ENCODE peak calls at places on chromosomes 5 and 9, in ten cellular contexts. One of them, this sample, is unnamed.

GRCh38 chr9:133609311-133610098 is at the start of gene FAM163B:
- DNase-seq in left ventricle myocardium inferior: peak
- DNase-seq in effector memory CD4-positive, alpha-beta T cell: no peak
- DNase-seq in stomach: no peak
- DNase-seq in heart right ventricle: peak
- DNase-seq in H9: peak
- DNase-seq in CD4-positive, alpha-beta memory T cell: peak
- DNase-seq in thoracic aorta: no peak
- DNase-seq in hepatocyte: peak
- DNase-seq in suprapubic skin: no peak
- DNase-seq in this sample: no peak

GRCh38 chr5:137609122-137609521 is 110.0 kb upstream of the SPOCK1 start:
- DNase-seq in hepatocyte: no peak
- DNase-seq in H9: no peak
- DNase-seq in thoracic aorta: no peak
- DNase-seq in left ventricle myocardium inferior: no peak
- DNase-seq in suprapubic skin: no peak
- DNase-seq in heart right ventricle: no peak
- DNase-seq in stomach: no peak
- DNase-seq in CD4-positive, alpha-beta memory T cell: no peak
- DNase-seq in effector memory CD4-positive, alpha-beta T cell: no peak
- DNase-seq in this sample: peak

GRCh38 chr5:133801431-133801830 is 167.0 kb downstream of the C5orf15 start:
- DNase-seq in thoracic aorta: no peak
- DNase-seq in CD4-positive, alpha-beta memory T cell: no peak
- DNase-seq in H9: no peak
- DNase-seq in effector memory CD4-positive, alpha-beta T cell: no peak
- DNase-seq in suprapubic skin: no peak
- DNase-seq in hepatocyte: no peak
- DNase-seq in left ventricle myocardium inferior: no peak
- DNase-seq in stomach: no peak
- DNase-seq in heart right ventricle: no peak
- DNase-seq in this sample: no peak

GRCh38 chr5:78514427-78515345 is 133.9 kb downstream of the LHFPL2 start:
- DNase-seq in hepatocyte: no peak
- DNase-seq in thoracic aorta: no peak
- DNase-seq in stomach: no peak
- DNase-seq in CD4-positive, alpha-beta memory T cell: no peak
- DNase-seq in H9: no peak
- DNase-seq in heart right ventricle: no peak
- DNase-seq in suprapubic skin: no peak
- DNase-seq in left ventricle myocardium inferior: no peak
- DNase-seq in effector memory CD4-positive, alpha-beta T cell: no peak
- DNase-seq in this sample: no peak

GRCh38 chr5:127968998-127969397 is 114.6 kb upstream of the SLC12A2 start:
- DNase-seq in thoracic aorta: no peak
- DNase-seq in left ventricle myocardium inferior: no peak
- DNase-seq in stomach: no peak
- DNase-seq in CD4-positive, alpha-beta memory T cell: no peak
- DNase-seq in heart right ventricle: no peak
- DNase-seq in suprapubic skin: no peak
- DNase-seq in effector memory CD4-positive, alpha-beta T cell: no peak
- DNase-seq in H9: no peak
- DNase-seq in hepatocyte: no peak
- DNase-seq in this sample: no peak

GRCh38 chr9:130642926-130643325 is 21.5 kb upstream of the PRDM12 start:
- DNase-seq in suprapubic skin: no peak
- DNase-seq in heart right ventricle: no peak
- DNase-seq in CD4-positive, alpha-beta memory T cell: no peak
- DNase-seq in stomach: no peak
- DNase-seq in H9: no peak
- DNase-seq in left ventricle myocardium inferior: no peak
- DNase-seq in effector memory CD4-positive, alpha-beta T cell: no peak
- DNase-seq in hepatocyte: no peak
- DNase-seq in thoracic aorta: no peak
- DNase-seq in this sample: no peak

GRCh38 chr5:147017621-147018020 is 139.1 kb upstream of the PPP2R2B start:
- DNase-seq in effector memory CD4-positive, alpha-beta T cell: no peak
- DNase-seq in left ventricle myocardium inferior: no peak
- DNase-seq in H9: no peak
- DNase-seq in stomach: no peak
- DNase-seq in CD4-positive, alpha-beta memory T cell: no peak
- DNase-seq in thoracic aorta: no peak
- DNase-seq in heart right ventricle: no peak
- DNase-seq in hepatocyte: no peak
- DNase-seq in suprapubic skin: no peak
- DNase-seq in this sample: no peak

GRCh38 chr5:80055491-80056170 is 20.5 kb downstream of the THBS4 start:
- DNase-seq in H9: peak
- DNase-seq in stomach: no peak
- DNase-seq in hepatocyte: no peak
- DNase-seq in suprapubic skin: no peak
- DNase-seq in left ventricle myocardium inferior: no peak
- DNase-seq in heart right ventricle: no peak
- DNase-seq in effector memory CD4-positive, alpha-beta T cell: no peak
- DNase-seq in thoracic aorta: no peak
- DNase-seq in CD4-positive, alpha-beta memory T cell: no peak
- DNase-seq in this sample: peak

GRCh38 chr9:119372951-119373350 is 3.7 kb upstream of the BRINP1 start:
- DNase-seq in suprapubic skin: no peak
- DNase-seq in stomach: no peak
- DNase-seq in heart right ventricle: no peak
- DNase-seq in effector memory CD4-positive, alpha-beta T cell: no peak
- DNase-seq in CD4-positive, alpha-beta memory T cell: no peak
- DNase-seq in H9: no peak
- DNase-seq in left ventricle myocardium inferior: no peak
- DNase-seq in hepatocyte: no peak
- DNase-seq in thoracic aorta: no peak
- DNase-seq in this sample: no peak

GRCh38 chr9:113960748-113961147 is 84.6 kb downstream of the ZNF618 start:
- DNase-seq in hepatocyte: no peak
- DNase-seq in CD4-positive, alpha-beta memory T cell: no peak
- DNase-seq in H9: no peak
- DNase-seq in thoracic aorta: no peak
- DNase-seq in heart right ventricle: no peak
- DNase-seq in left ventricle myocardium inferior: no peak
- DNase-seq in suprapubic skin: no peak
- DNase-seq in effector memory CD4-positive, alpha-beta T cell: no peak
- DNase-seq in stomach: no peak
- DNase-seq in this sample: no peak

GRCh38 chr9:113955076-113955752 is 79.1 kb downstream of the ZNF618 start:
- DNase-seq in heart right ventricle: no peak
- DNase-seq in CD4-positive, alpha-beta memory T cell: no peak
- DNase-seq in effector memory CD4-positive, alpha-beta T cell: no peak
- DNase-seq in thoracic aorta: peak
- DNase-seq in stomach: no peak
- DNase-seq in hepatocyte: no peak
- DNase-seq in left ventricle myocardium inferior: no peak
- DNase-seq in suprapubic skin: no peak
- DNase-seq in H9: no peak
- DNase-seq in this sample: no peak

GRCh38 chr9:113956901-113957777 is 81.0 kb downstream of the ZNF618 start:
- DNase-seq in suprapubic skin: no peak
- DNase-seq in hepatocyte: no peak
- DNase-seq in effector memory CD4-positive, alpha-beta T cell: no peak
- DNase-seq in H9: no peak
- DNase-seq in thoracic aorta: no peak
- DNase-seq in CD4-positive, alpha-beta memory T cell: no peak
- DNase-seq in heart right ventricle: no peak
- DNase-seq in left ventricle myocardium inferior: no peak
- DNase-seq in stomach: no peak
- DNase-seq in this sample: no peak

GRCh38 chr9:113958556-113958955 is 82.4 kb downstream of the ZNF618 start:
- DNase-seq in hepatocyte: no peak
- DNase-seq in CD4-positive, alpha-beta memory T cell: no peak
- DNase-seq in left ventricle myocardium inferior: no peak
- DNase-seq in H9: no peak
- DNase-seq in thoracic aorta: no peak
- DNase-seq in heart right ventricle: no peak
- DNase-seq in stomach: no peak
- DNase-seq in suprapubic skin: no peak
- DNase-seq in effector memory CD4-positive, alpha-beta T cell: no peak
- DNase-seq in this sample: no peak

GRCh38 chr9:113957778-113958430 is 81.8 kb downstream of the ZNF618 start:
- DNase-seq in H9: no peak
- DNase-seq in CD4-positive, alpha-beta memory T cell: no peak
- DNase-seq in thoracic aorta: no peak
- DNase-seq in suprapubic skin: no peak
- DNase-seq in hepatocyte: peak
- DNase-seq in effector memory CD4-positive, alpha-beta T cell: no peak
- DNase-seq in heart right ventricle: no peak
- DNase-seq in stomach: no peak
- DNase-seq in left ventricle myocardium inferior: no peak
- DNase-seq in this sample: no peak
- H3K27ac ChIP-seq in H9: no peak
- H3K27ac ChIP-seq in CD4-positive, alpha-beta memory T cell: no peak
- H3K27ac ChIP-seq in thoracic aorta: peak
- H3K27ac ChIP-seq in suprapubic skin: no peak
- H3K27ac ChIP-seq in hepatocyte: peak
- H3K27ac ChIP-seq in effector memory CD4-positive, alpha-beta T cell: no peak
- H3K27ac ChIP-seq in heart right ventricle: no peak
- H3K27ac ChIP-seq in stomach: peak
- H3K27ac ChIP-seq in left ventricle myocardium inferior: no peak
- H3K27ac ChIP-seq in this sample: peak

DNA sequence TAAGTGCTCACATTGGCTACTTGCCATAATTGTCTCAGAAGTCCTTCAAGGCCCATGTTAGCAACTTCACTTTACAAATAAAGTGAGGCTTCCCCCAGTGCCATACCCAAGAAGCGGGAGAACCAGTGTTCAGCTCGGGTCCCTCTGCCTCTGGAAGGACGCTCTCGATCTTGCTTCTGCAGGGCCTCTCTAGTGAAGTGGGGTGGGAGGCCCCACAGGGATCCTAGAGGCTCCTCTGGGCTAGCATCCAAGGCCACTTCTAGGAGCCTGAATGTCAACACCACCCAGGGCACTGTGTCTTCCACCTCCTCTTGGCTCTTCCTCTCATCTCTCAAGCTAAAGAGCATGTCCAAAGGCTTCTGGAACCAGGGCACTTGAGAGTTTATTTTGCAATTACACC is 282.5 kb downstream of the GADD45G start:
- DNase-seq in effector memory CD4-positive, alpha-beta T cell: no peak
- DNase-seq in stomach: peak
- DNase-seq in CD4-positive, alpha-beta memory T cell: no peak
- DNase-seq in suprapubic skin: no peak
- DNase-seq in hepatocyte: no peak
- DNase-seq in left ventricle myocardium inferior: no peak
- DNase-seq in H9: peak
- DNase-seq in heart right ventricle: no peak
- DNase-seq in thoracic aorta: no peak
- DNase-seq in this sample: no peak
- H3K27ac ChIP-seq in effector memory CD4-positive, alpha-beta T cell: no peak
- H3K27ac ChIP-seq in stomach: no peak
- H3K27ac ChIP-seq in CD4-positive, alpha-beta memory T cell: no peak
- H3K27ac ChIP-seq in suprapubic skin: no peak
- H3K27ac ChIP-seq in hepatocyte: no peak
- H3K27ac ChIP-seq in left ventricle myocardium inferior: peak
- H3K27ac ChIP-seq in H9: no peak
- H3K27ac ChIP-seq in heart right ventricle: peak
- H3K27ac ChIP-seq in thoracic aorta: no peak
- H3K27ac ChIP-seq in this sample: no peak

GRCh38 chr5:73514418-73514817 is 16.2 kb downstream of the BTF3 start:
- DNase-seq in stomach: no peak
- DNase-seq in heart right ventricle: no peak
- DNase-seq in CD4-positive, alpha-beta memory T cell: no peak
- DNase-seq in effector memory CD4-positive, alpha-beta T cell: no peak
- DNase-seq in H9: no peak
- DNase-seq in left ventricle myocardium inferior: no peak
- DNase-seq in hepatocyte: no peak
- DNase-seq in suprapubic skin: no peak
- DNase-seq in thoracic aorta: no peak
- DNase-seq in this sample: no peak

GRCh38 chr5:73519531-73520283 is 21.5 kb downstream of the BTF3 start:
- DNase-seq in suprapubic skin: no peak
- DNase-seq in stomach: peak
- DNase-seq in effector memory CD4-positive, alpha-beta T cell: peak
- DNase-seq in heart right ventricle: peak
- DNase-seq in CD4-positive, alpha-beta memory T cell: peak
- DNase-seq in thoracic aorta: peak
- DNase-seq in H9: peak
- DNase-seq in hepatocyte: peak
- DNase-seq in left ventricle myocardium inferior: no peak
- DNase-seq in this sample: no peak

GRCh38 chr5:73515232-73515631 is 17.0 kb downstream of the BTF3 start:
- DNase-seq in effector memory CD4-positive, alpha-beta T cell: no peak
- DNase-seq in thoracic aorta: no peak
- DNase-seq in left ventricle myocardium inferior: no peak
- DNase-seq in H9: no peak
- DNase-seq in suprapubic skin: no peak
- DNase-seq in CD4-positive, alpha-beta memory T cell: no peak
- DNase-seq in stomach: peak
- DNase-seq in heart right ventricle: no peak
- DNase-seq in hepatocyte: no peak
- DNase-seq in this sample: no peak

GRCh38 chr5:73513996-73514395 is 15.8 kb downstream of the BTF3 start:
- DNase-seq in suprapubic skin: no peak
- DNase-seq in CD4-positive, alpha-beta memory T cell: no peak
- DNase-seq in effector memory CD4-positive, alpha-beta T cell: no peak
- DNase-seq in left ventricle myocardium inferior: no peak
- DNase-seq in heart right ventricle: no peak
- DNase-seq in H9: no peak
- DNase-seq in thoracic aorta: no peak
- DNase-seq in hepatocyte: peak
- DNase-seq in stomach: peak
- DNase-seq in this sample: no peak
- H3K27ac ChIP-seq in suprapubic skin: no peak
- H3K27ac ChIP-seq in CD4-positive, alpha-beta memory T cell: no peak
- H3K27ac ChIP-seq in effector memory CD4-positive, alpha-beta T cell: no peak
- H3K27ac ChIP-seq in left ventricle myocardium inferior: no peak
- H3K27ac ChIP-seq in heart right ventricle: no peak
- H3K27ac ChIP-seq in H9: no peak
- H3K27ac ChIP-seq in thoracic aorta: no peak
- H3K27ac ChIP-seq in hepatocyte: peak
- H3K27ac ChIP-seq in stomach: peak
- H3K27ac ChIP-seq in this sample: no peak

DNA sequence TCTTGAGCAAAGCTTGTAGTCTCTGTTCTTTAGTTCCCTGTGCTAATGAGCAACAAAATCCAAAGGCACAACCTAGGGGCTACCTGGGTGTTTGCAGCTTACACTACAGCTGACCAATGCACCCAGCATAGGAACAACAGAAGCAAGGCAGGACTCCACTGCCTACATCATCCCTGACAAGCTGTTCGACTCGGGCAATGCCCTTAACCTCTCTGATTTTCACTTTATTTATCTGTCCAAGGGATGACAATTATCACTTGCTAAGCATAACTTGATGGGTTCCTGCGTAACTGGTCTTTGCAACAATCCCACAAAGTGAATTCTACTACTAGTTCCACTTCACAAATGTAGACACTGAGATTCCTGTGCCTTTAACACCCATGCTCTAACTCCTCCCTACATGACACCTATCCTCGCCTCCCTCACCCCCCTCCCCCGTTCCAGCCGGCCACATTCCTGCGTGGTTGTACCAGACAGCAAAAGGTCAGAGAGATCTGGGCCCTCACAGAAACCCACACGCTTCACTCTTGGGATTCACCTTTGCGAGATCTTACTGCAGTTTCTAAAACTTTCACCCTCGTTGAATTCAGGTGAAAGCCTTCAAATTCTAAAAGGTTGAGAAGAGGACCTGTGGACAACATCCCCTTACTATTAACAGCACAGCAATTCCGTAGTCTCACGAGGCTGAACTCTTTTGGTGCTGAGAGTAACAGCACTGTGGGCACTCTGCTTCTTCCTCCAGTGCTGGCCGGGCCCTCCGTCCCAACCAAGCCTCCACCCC is 995 bp downstream of the IPPK start:
- DNase-seq in hepatocyte: peak
- DNase-seq in H9: peak
- DNase-seq in stomach: no peak
- DNase-seq in heart right ventricle: peak
- DNase-seq in left ventricle myocardium inferior: peak
- DNase-seq in suprapubic skin: peak
- DNase-seq in CD4-positive, alpha-beta memory T cell: peak
- DNase-seq in effector memory CD4-positive, alpha-beta T cell: no peak
- DNase-seq in thoracic aorta: no peak
- DNase-seq in this sample: peak
- H3K27ac ChIP-seq in hepatocyte: peak
- H3K27ac ChIP-seq in H9: no peak
- H3K27ac ChIP-seq in stomach: peak
- H3K27ac ChIP-seq in heart right ventricle: peak
- H3K27ac ChIP-seq in left ventricle myocardium inferior: peak
- H3K27ac ChIP-seq in suprapubic skin: peak
- H3K27ac ChIP-seq in CD4-positive, alpha-beta memory T cell: peak
- H3K27ac ChIP-seq in effector memory CD4-positive, alpha-beta T cell: peak
- H3K27ac ChIP-seq in thoracic aorta: peak
- H3K27ac ChIP-seq in this sample: peak

This sample was measured in vagina.